ENCODE peak calls at places on chromosomes 11 and 22, in eight cellular contexts. One of them, this sample, is unnamed.

GRCh38 chr11:76947190-76947589 is 86.5 kb downstream of the ACER3 start:
- DNase-seq in neural progenitor cell: no peak
- DNase-seq in left lung: no peak
- DNase-seq in psoas muscle: no peak
- DNase-seq in mammary epithelial cell: no peak
- DNase-seq in cardiac muscle cell: no peak
- DNase-seq in GM23248: no peak
- DNase-seq in small intestine: no peak
- DNase-seq in this sample: no peak

GRCh38 chr11:94132152-94132558 is 3.5 kb downstream of the PANX1 start:
- DNase-seq in psoas muscle: peak; percentile 47
- DNase-seq in mammary epithelial cell: peak; percentile 92
- DNase-seq in small intestine: no peak
- DNase-seq in neural progenitor cell: no peak
- DNase-seq in GM23248: peak; percentile 94
- DNase-seq in left lung: no peak
- DNase-seq in cardiac muscle cell: no peak
- DNase-seq in this sample: peak; percentile 81

GRCh38 chr11:47285969-47286770 is 16.2 kb downstream of the MADD start:
- DNase-seq in mammary epithelial cell: no peak
- DNase-seq in GM23248: no peak
- DNase-seq in cardiac muscle cell: no peak
- DNase-seq in neural progenitor cell: no peak
- DNase-seq in left lung: no peak
- DNase-seq in small intestine: no peak
- DNase-seq in psoas muscle: no peak
- DNase-seq in this sample: no peak

GRCh38 chr11:77322506-77322905 is 21.0 kb upstream of the GDPD4 start:
- DNase-seq in small intestine: peak; percentile 10
- DNase-seq in mammary epithelial cell: no peak
- DNase-seq in psoas muscle: no peak
- DNase-seq in cardiac muscle cell: no peak
- DNase-seq in neural progenitor cell: no peak
- DNase-seq in GM23248: peak; percentile 76
- DNase-seq in left lung: no peak
- DNase-seq in this sample: no peak

GRCh38 chr11:133082851-133083488 is 449.3 kb downstream of the OPCML start:
- DNase-seq in small intestine: peak; percentile 60
- DNase-seq in cardiac muscle cell: peak; percentile 83
- DNase-seq in GM23248: peak; percentile 76
- DNase-seq in psoas muscle: peak; percentile 65
- DNase-seq in mammary epithelial cell: peak; percentile 31
- DNase-seq in neural progenitor cell: peak; percentile 89
- DNase-seq in left lung: peak; percentile 90
- DNase-seq in this sample: peak; percentile 53

GRCh38 chr22:32080904-32081303 is 37.8 kb downstream of the SLC5A1 start:
- DNase-seq in small intestine: peak; percentile 59
- DNase-seq in GM23248: peak; percentile 71
- DNase-seq in cardiac muscle cell: peak; percentile 63
- DNase-seq in neural progenitor cell: peak; percentile 56
- DNase-seq in left lung: no peak
- DNase-seq in mammary epithelial cell: peak; percentile 66
- DNase-seq in psoas muscle: no peak
- DNase-seq in this sample: peak; percentile 6

GRCh38 chr11:13277719-13278619 is at the start of gene BMAL1:
- DNase-seq in neural progenitor cell: peak; percentile 50
- DNase-seq in GM23248: peak; percentile 67
- DNase-seq in mammary epithelial cell: no peak
- DNase-seq in left lung: peak; percentile 94
- DNase-seq in cardiac muscle cell: no peak
- DNase-seq in psoas muscle: peak; percentile 70
- DNase-seq in small intestine: peak; percentile 53
- DNase-seq in this sample: peak; percentile 35

GRCh38 chr11:114321621-114322257 is 25.5 kb downstream of the NNMT start:
- DNase-seq in small intestine: no peak
- DNase-seq in cardiac muscle cell: no peak
- DNase-seq in neural progenitor cell: no peak
- DNase-seq in left lung: no peak
- DNase-seq in mammary epithelial cell: peak; percentile 76
- DNase-seq in GM23248: peak; percentile 94
- DNase-seq in psoas muscle: peak; percentile 57
- DNase-seq in this sample: peak; percentile 56

GRCh38 chr22:19874307-19875060 is 19.8 kb upstream of the GNB1L start:
- DNase-seq in mammary epithelial cell: peak; percentile 48
- DNase-seq in neural progenitor cell: peak; percentile 88
- DNase-seq in GM23248: peak; percentile 33
- DNase-seq in small intestine: peak; percentile 35
- DNase-seq in cardiac muscle cell: peak; percentile 87
- DNase-seq in left lung: peak; percentile 88
- DNase-seq in psoas muscle: peak; percentile 22
- DNase-seq in this sample: no peak

GRCh38 chr11:29343465-29344333 is 673.1 kb downstream of the KCNA4 start:
- DNase-seq in psoas muscle: peak; percentile 31
- DNase-seq in GM23248: peak; percentile 67
- DNase-seq in neural progenitor cell: peak; percentile 73
- DNase-seq in left lung: peak; percentile 82
- DNase-seq in mammary epithelial cell: peak; percentile 40
- DNase-seq in cardiac muscle cell: peak; percentile 73
- DNase-seq in small intestine: peak; percentile 49
- DNase-seq in this sample: peak; percentile 61

GRCh38 chr22:17707526-17707925 is 66.7 kb downstream of the BID start:
- DNase-seq in left lung: no peak
- DNase-seq in neural progenitor cell: no peak
- DNase-seq in mammary epithelial cell: no peak
- DNase-seq in small intestine: no peak
- DNase-seq in psoas muscle: no peak
- DNase-seq in cardiac muscle cell: no peak
- DNase-seq in GM23248: peak; percentile 72
- DNase-seq in this sample: no peak
- H3K4me3 ChIP-seq in left lung: no peak overlapping the region
- H3K4me3 ChIP-seq in neural progenitor cell: no peak overlapping the region
- H3K4me3 ChIP-seq in mammary epithelial cell: peak overlapping the region; percentile 36
- H3K4me3 ChIP-seq in small intestine: no peak overlapping the region
- H3K4me3 ChIP-seq in psoas muscle: peak overlapping the region; percentile 22
- H3K4me3 ChIP-seq in cardiac muscle cell: no peak overlapping the region
- H3K4me3 ChIP-seq in GM23248: peak overlapping the region; percentile 74
- H3K4me3 ChIP-seq in this sample: peak overlapping the region; percentile 26

GRCh38 chr11:111845256-111846028 is 25.9 kb downstream of the ALG9 start:
- DNase-seq in psoas muscle: no peak
- DNase-seq in small intestine: no peak
- DNase-seq in cardiac muscle cell: no peak
- DNase-seq in mammary epithelial cell: no peak
- DNase-seq in left lung: no peak
- DNase-seq in neural progenitor cell: no peak
- DNase-seq in GM23248: peak; percentile 19
- DNase-seq in this sample: no peak
- H3K36me3 ChIP-seq in psoas muscle: peaks cover 88% of the 10 kb centered on the region
- H3K36me3 ChIP-seq in small intestine: peaks cover 12% of the 10 kb centered on the region
- H3K36me3 ChIP-seq in cardiac muscle cell: peaks cover 12% of the 10 kb centered on the region
- H3K36me3 ChIP-seq in mammary epithelial cell: peaks cover 4% of the 10 kb centered on the region
- H3K36me3 ChIP-seq in left lung: peaks cover 47% of the 10 kb centered on the region
- H3K36me3 ChIP-seq in neural progenitor cell: no peaks in the 10 kb centered on the region
- H3K36me3 ChIP-seq in GM23248: peaks cover 15% of the 10 kb centered on the region
- H3K36me3 ChIP-seq in this sample: peaks cover 10% of the 10 kb centered on the region

GRCh38 chr22:44155115-44155514 is 25.6 kb upstream of the PARVG start:
- DNase-seq in small intestine: no peak
- DNase-seq in GM23248: no peak
- DNase-seq in mammary epithelial cell: no peak
- DNase-seq in left lung: no peak
- DNase-seq in cardiac muscle cell: no peak
- DNase-seq in neural progenitor cell: no peak
- DNase-seq in psoas muscle: no peak
- DNase-seq in this sample: no peak

GRCh38 chr22:44157916-44158618 is 22.7 kb upstream of the PARVG start:
- DNase-seq in left lung: no peak
- DNase-seq in GM23248: no peak
- DNase-seq in neural progenitor cell: no peak
- DNase-seq in psoas muscle: no peak
- DNase-seq in small intestine: no peak
- DNase-seq in cardiac muscle cell: no peak
- DNase-seq in mammary epithelial cell: no peak
- DNase-seq in this sample: no peak

GRCh38 chr22:44151661-44152060 is 29.1 kb upstream of the PARVG start:
- DNase-seq in left lung: no peak
- DNase-seq in cardiac muscle cell: no peak
- DNase-seq in small intestine: no peak
- DNase-seq in neural progenitor cell: no peak
- DNase-seq in GM23248: peak; percentile 75
- DNase-seq in mammary epithelial cell: peak; percentile 2
- DNase-seq in psoas muscle: no peak
- DNase-seq in this sample: peak; percentile 75

GRCh38 chr22:44154431-44154942 is 26.2 kb upstream of the PARVG start:
- DNase-seq in cardiac muscle cell: no peak
- DNase-seq in GM23248: no peak
- DNase-seq in small intestine: no peak
- DNase-seq in mammary epithelial cell: no peak
- DNase-seq in neural progenitor cell: no peak
- DNase-seq in psoas muscle: no peak
- DNase-seq in left lung: no peak
- DNase-seq in this sample: no peak

DNA sequence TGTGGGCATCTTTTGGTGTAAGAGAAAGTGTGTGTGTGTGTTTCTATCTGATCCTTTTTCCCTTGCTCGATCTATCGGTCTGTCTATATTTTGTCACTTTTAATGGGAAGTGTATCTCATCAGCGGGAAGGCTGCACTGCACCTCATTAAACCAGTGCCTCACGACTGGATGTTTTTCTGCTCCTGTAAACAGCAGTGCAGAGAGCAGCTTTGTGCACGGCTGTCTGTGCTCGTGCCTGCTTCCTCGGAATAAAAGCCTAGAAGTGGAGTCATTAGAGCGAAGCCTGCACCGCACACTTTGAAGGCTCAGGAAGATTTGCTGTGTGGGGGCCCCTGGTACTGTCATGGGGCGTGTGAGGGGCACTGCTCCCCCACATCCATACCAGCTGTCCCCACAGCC is 27.0 kb upstream of the PARVG start:
- DNase-seq in GM23248: no peak
- DNase-seq in cardiac muscle cell: no peak
- DNase-seq in small intestine: no peak
- DNase-seq in mammary epithelial cell: no peak
- DNase-seq in psoas muscle: no peak
- DNase-seq in left lung: no peak
- DNase-seq in neural progenitor cell: no peak
- DNase-seq in this sample: no peak
- H3K4me3 ChIP-seq in GM23248: no peak overlapping the region
- H3K4me3 ChIP-seq in cardiac muscle cell: no peak overlapping the region
- H3K4me3 ChIP-seq in small intestine: no peak overlapping the region
- H3K4me3 ChIP-seq in mammary epithelial cell: no peak overlapping the region
- H3K4me3 ChIP-seq in psoas muscle: no peak overlapping the region
- H3K4me3 ChIP-seq in left lung: no peak overlapping the region
- H3K4me3 ChIP-seq in neural progenitor cell: no peak overlapping the region
- H3K4me3 ChIP-seq in this sample: no peak overlapping the region

DNA sequence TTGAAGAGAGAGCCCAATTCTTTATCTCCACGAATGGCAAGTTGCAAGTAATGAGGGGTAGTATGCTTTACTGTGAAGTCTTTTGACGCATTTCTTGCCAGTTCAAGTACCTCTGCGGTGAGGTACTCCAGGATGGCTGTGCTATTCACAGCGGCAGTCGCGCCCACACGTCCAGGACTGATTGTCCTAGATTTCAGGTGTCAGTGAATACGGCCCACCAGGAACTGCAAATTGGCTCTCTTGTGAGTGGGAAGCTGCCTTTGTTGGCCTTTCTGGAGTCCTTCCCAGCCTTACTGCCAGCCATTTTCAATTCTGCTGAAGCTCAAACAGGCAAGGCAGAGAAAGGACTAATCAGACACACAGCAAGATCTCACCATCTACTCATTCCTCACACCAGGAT is 8.5 kb downstream of the PPFIA1 start:
- DNase-seq in GM23248: no peak
- DNase-seq in mammary epithelial cell: no peak
- DNase-seq in small intestine: no peak
- DNase-seq in psoas muscle: no peak
- DNase-seq in left lung: no peak
- DNase-seq in neural progenitor cell: no peak
- DNase-seq in cardiac muscle cell: no peak
- DNase-seq in this sample: no peak
- H3K36me3 ChIP-seq in GM23248: peaks cover 13% of the 10 kb centered on the region
- H3K36me3 ChIP-seq in mammary epithelial cell: peaks cover 8% of the 10 kb centered on the region
- H3K36me3 ChIP-seq in small intestine: peaks cover 5% of the 10 kb centered on the region
- H3K36me3 ChIP-seq in psoas muscle: peaks cover 47% of the 10 kb centered on the region
- H3K36me3 ChIP-seq in left lung: peaks cover 84% of the 10 kb centered on the region
- H3K36me3 ChIP-seq in neural progenitor cell: peaks cover 21% of the 10 kb centered on the region
- H3K36me3 ChIP-seq in cardiac muscle cell: peaks cover 16% of the 10 kb centered on the region
- H3K36me3 ChIP-seq in this sample: peaks cover 41% of the 10 kb centered on the region

GRCh38 chr11:88629496-88629895 is 292.0 kb upstream of the CTSC start:
- DNase-seq in small intestine: no peak
- DNase-seq in GM23248: no peak
- DNase-seq in cardiac muscle cell: no peak
- DNase-seq in left lung: no peak
- DNase-seq in mammary epithelial cell: peak; percentile 2
- DNase-seq in neural progenitor cell: no peak
- DNase-seq in psoas muscle: no peak
- DNase-seq in this sample: no peak

GRCh38 chr11:88626216-88626615 is 288.7 kb upstream of the CTSC start:
- DNase-seq in small intestine: no peak
- DNase-seq in GM23248: no peak
- DNase-seq in cardiac muscle cell: no peak
- DNase-seq in psoas muscle: no peak
- DNase-seq in mammary epithelial cell: no peak
- DNase-seq in left lung: no peak
- DNase-seq in neural progenitor cell: no peak
- DNase-seq in this sample: no peak

GRCh38 chr11:88618716-88619462 is 281.4 kb upstream of the CTSC start:
- DNase-seq in cardiac muscle cell: no peak
- DNase-seq in neural progenitor cell: no peak
- DNase-seq in GM23248: no peak
- DNase-seq in psoas muscle: no peak
- DNase-seq in small intestine: no peak
- DNase-seq in left lung: no peak
- DNase-seq in mammary epithelial cell: no peak
- DNase-seq in this sample: no peak

DNA sequence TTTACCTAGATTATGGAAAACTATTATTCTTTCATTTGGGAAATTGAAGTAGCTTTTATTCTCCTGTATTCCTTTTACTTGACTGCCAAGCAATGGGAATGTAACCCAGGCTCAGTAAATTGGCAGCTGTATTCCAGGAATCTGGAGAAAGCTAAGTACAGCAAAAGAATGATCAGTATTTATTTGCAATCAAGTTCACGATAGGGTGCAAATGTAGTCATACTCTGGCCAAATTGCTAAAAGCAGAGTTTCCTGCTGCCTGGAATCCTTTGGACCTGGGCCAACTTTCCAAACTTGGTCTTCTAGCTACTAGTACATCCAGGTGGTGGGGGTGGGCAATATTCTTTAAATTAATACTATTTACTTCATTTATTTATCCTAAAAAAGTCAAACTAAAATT is 286.0 kb upstream of the CTSC start:
- DNase-seq in mammary epithelial cell: no peak
- DNase-seq in GM23248: no peak
- DNase-seq in cardiac muscle cell: no peak
- DNase-seq in left lung: no peak
- DNase-seq in psoas muscle: no peak
- DNase-seq in small intestine: no peak
- DNase-seq in neural progenitor cell: no peak
- DNase-seq in this sample: no peak
- H3K4me3 ChIP-seq in mammary epithelial cell: no peak overlapping the region
- H3K4me3 ChIP-seq in GM23248: no peak overlapping the region
- H3K4me3 ChIP-seq in cardiac muscle cell: no peak overlapping the region
- H3K4me3 ChIP-seq in left lung: no peak overlapping the region
- H3K4me3 ChIP-seq in psoas muscle: no peak overlapping the region
- H3K4me3 ChIP-seq in small intestine: no peak overlapping the region
- H3K4me3 ChIP-seq in neural progenitor cell: no peak overlapping the region
- H3K4me3 ChIP-seq in this sample: no peak overlapping the region